ENCODE peak calls at places on chromosomes 5 and 9, in five cellular contexts. F, S, I, A and N are unnamed samples.

GRCh38 chr5:153256-153655 is 38.0 kb upstream of the LRRC14B start:
- DNase-seq in F (peak), I (no peak), S (no peak), A (peak), N (peak)

GRCh38 chr5:58318468-58318867 is 141.4 kb downstream of the PLK2 start:
- DNase-seq in I (no peak), F (peak), S (no peak), A (peak), N (peak)

GRCh38 chr5:1163879-1164278 is 37.5 kb upstream of the SLC6A19 start:
- DNase-seq in F (no peak), S (no peak), A (no peak), I (no peak), N (no peak)

GRCh38 chr9:99488109-99489042 is 266.3 kb downstream of the SEC61B start:
- DNase-seq in F (no peak), A (no peak), I (peak), S (no peak), N (no peak)

GRCh38 chr5:72082048-72082447 is 25.2 kb upstream of the MAP1B start:
- DNase-seq in A (no peak), F (no peak), I (no peak), S (no peak), N (no peak)

GRCh38 chr5:125470503-125470902 is 724.1 kb upstream of the ZNF608 start:
- DNase-seq in A (no peak), I (no peak), F (no peak), S (no peak), N (no peak)

GRCh38 chr9:129027224-129027684 is 877 bp downstream of the SH3GLB2 start:
- DNase-seq in A (no peak), I (no peak), S (no peak), F (peak), N (no peak)

GRCh38 chr9:87270241-87271234 is 227.1 kb upstream of the DAPK1 start:
- DNase-seq in A (peak), I (no peak), F (peak), S (peak), N (peak)

GRCh38 chr5:64497390-64497789 is 8.4 kb upstream of the RGS7BP start:
- DNase-seq in I (no peak), F (peak), A (peak), S (no peak), N (peak)

GRCh38 chr9:35696520-35697215 is 6.9 kb upstream of the TPM2 start:
- DNase-seq in I (peak), F (peak), S (peak), A (peak), N (no peak)

GRCh38 chr5:493758-494157 is 30.5 kb downstream of the SLC9A3 start:
- DNase-seq in I (no peak), A (no peak), F (no peak), S (no peak), N (no peak)

GRCh38 chr9:107227696-107228258 is 55.3 kb upstream of the RAD23B start:
- DNase-seq in I (no peak), S (no peak), A (peak), F (peak), N (no peak)

GRCh38 chr5:158313027-158313738 is 454.2 kb upstream of the CLINT1 start:
- DNase-seq in A (no peak), I (peak), F (peak), S (no peak), N (no peak)

GRCh38 chr5:115471674-115472073 is 72.9 kb downstream of the FEM1C start:
- DNase-seq in S (peak), I (no peak), A (no peak), F (peak), N (no peak)

GRCh38 chr5:166430491-166431319 is 1860.7 kb upstream of the WWC1 start:
- DNase-seq in I (peak), S (no peak), A (no peak), F (no peak), N (no peak)

GRCh38 chr5:6384856-6385255 is 6.5 kb upstream of the MED10 start:
- DNase-seq in F (no peak), S (no peak), I (peak), A (no peak), N (no peak)

GRCh38 chr9:109012876-109013677 is at the start of gene CTNNAL1:
- DNase-seq in A (peak), S (peak), F (peak), I (peak), N (peak)

GRCh38 chr9:109013678-109014145 is 413 bp upstream of the CTNNAL1 start:
- DNase-seq in S (no peak), I (no peak), A (no peak), F (peak), N (peak)

GRCh38 chr9:109015026-109015280 is 1.7 kb upstream of the CTNNAL1 start:
- DNase-seq in S (no peak), A (no peak), I (no peak), F (no peak), N (no peak)

GRCh38 chr9:109016132-109016531 is 2.8 kb upstream of the CTNNAL1 start:
- DNase-seq in F (no peak), S (no peak), A (no peak), I (no peak), N (no peak)

DNA sequence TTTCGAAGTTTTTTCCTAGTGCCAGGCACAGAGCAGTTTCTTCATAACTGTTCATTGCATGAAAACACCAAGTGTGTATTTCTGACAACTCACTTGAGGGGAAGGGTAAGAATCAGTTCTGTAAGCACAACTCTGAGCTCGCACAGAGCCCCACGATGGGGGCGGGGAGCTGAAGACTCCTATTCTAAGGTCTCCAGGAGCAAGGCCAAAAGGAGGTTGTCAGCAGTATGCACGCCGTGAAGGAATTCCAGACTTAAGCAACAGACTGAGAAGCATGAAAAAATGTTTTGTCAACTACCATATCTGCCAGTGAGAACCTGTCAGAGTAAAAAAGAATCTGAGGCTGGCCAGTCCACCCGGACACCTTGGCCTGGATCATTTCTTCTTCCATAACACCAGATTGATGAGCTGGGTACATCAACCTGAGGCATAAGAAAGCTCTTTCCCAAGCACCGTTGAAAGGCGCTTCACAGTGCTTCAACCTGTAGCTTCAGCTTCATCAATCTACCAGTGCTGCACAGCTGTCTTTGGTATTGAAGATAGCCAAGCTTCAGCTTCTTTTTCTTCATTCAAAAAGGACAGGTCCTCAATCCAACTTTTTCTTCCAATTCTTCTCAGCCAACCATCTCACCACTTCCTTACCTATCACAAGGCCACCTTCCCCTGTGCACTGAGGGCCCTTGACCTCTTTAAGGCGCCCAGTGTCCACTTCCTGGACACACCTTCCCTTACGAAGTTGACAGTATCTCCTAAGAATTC is 1.1 kb upstream of the CTNNAL1 start:
- DNase-seq in F (peak), I (peak), A (peak), S (no peak), N (peak)
- H3K4me3 ChIP-seq in F (peak), I (peak), A (no peak), S (peak), N (no peak)

GRCh38 chr9:109968702-109969450 is 188.9 kb downstream of the PALM2AKAP2 start:
- DNase-seq in F (peak), I (peak), S (no peak), A (peak), N (peak)
- H3K4me3 ChIP-seq in F (no peak), I (no peak), S (no peak), A (no peak), N (no peak)

GRCh38 chr9:127852829-127853228 is 1.6 kb downstream of the ENG start:
- DNase-seq in A (no peak), I (no peak), S (no peak), F (no peak), N (no peak)
- H3K4me3 ChIP-seq in A (peak), I (no peak), S (peak), F (peak), N (peak)

GRCh38 chr5:16886366-16886736 is 49.7 kb downstream of the MYO10 start:
- DNase-seq in F (peak), S (no peak), I (no peak), A (peak), N (peak)
- H3K4me3 ChIP-seq in F (peak), S (no peak), I (no peak), A (no peak), N (no peak)

DNA sequence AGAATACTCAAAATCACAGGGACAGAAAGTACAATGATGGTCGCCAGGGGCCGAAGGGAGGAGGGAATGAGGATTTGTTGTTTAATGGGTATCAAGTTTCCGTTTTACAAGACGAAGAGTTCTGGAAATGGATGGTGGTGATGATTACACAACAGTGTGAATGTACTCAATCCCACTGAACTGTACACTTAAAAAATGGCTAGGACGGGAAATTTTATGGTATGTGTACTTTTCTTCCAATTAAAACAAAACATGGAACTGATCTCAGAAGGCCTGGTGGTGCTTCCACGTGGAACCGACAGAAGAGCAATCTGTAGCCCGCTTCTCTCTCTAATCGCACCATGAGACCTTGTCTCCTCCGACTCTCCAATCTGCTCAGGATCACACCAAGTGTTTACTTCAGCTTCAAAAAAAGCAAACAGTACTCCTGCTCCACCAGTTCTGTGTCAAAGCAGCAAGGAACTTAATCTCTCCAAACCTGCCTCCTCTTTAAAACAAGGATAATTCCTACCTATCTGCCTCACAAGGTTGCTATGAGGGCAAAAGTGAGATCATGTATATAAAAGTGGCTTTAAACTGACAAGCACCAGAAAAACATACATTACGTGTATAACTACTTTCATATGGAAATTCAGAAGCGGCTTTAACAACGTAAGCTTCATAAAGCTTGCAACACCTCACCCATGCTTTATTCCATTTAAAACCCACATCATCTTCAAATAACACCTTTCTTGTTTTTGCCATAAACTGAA is 2.1 kb downstream of the ECPAS start:
- DNase-seq in F (peak), I (peak), S (no peak), A (peak), N (peak)
- H3K4me3 ChIP-seq in F (peak), I (peak), S (peak), A (peak), N (peak)

GRCh38 chr9:114347675-114348074 is 18.0 kb downstream of the ORM2 start:
- DNase-seq in I (no peak), F (no peak), S (no peak), A (no peak), N (no peak)

GRCh38 chr9:114348261-114348905 is 18.7 kb downstream of the ORM2 start:
- DNase-seq in F (no peak), S (no peak), I (no peak), A (no peak), N (no peak)

GRCh38 chr9:114349713-114350480 is 20.2 kb downstream of the ORM2 start:
- DNase-seq in F (no peak), I (no peak), S (no peak), A (no peak), N (no peak)

GRCh38 chr9:114350636-114351396 is 21.1 kb downstream of the ORM2 start:
- DNase-seq in S (no peak), I (no peak), F (no peak), A (no peak), N (no peak)

GRCh38 chr9:114348906-114349482 is 19.3 kb downstream of the ORM2 start:
- DNase-seq in S (no peak), A (peak), F (peak), I (peak), N (peak)
- H3K4me3 ChIP-seq in S (no peak), A (no peak), F (no peak), I (no peak), N (no peak)